ENCODE peak calls at places on chromosomes 3 and 15, in four cellular contexts. S, Y, X and T are unnamed samples. For H3K4me1, the result is how much of the 10 kb centered on the place peaks cover.

GRCh38 chr3:81744366-81744765 is 17.1 kb downstream of the GBE1 start:
- DNase-seq in S (no peak), Y (peak), X (no peak), T (no peak)

GRCh38 chr3:112084980-112085697 is 1.1 kb upstream of the C3orf52 start:
- DNase-seq in S (no peak), Y (peak), X (no peak), T (no peak)

GRCh38 chr3:42608586-42608985 is 8.1 kb downstream of the NKTR start:
- DNase-seq in S (no peak), Y (no peak), X (no peak), T (no peak)

GRCh38 chr3:173902866-173903265 is 505.3 kb downstream of the NLGN1 start:
- DNase-seq in S (no peak), Y (no peak), X (no peak), T (no peak)

GRCh38 chr15:99450896-99451358 is 114.9 kb upstream of the MEF2A start:
- DNase-seq in S (no peak), Y (no peak), X (no peak), T (no peak)

GRCh38 chr3:24299236-24299635 is 195.4 kb downstream of the THRB start:
- DNase-seq in S (no peak), Y (no peak), X (no peak), T (no peak)

GRCh38 chr15:50051344-50051743 is 67.7 kb downstream of the ATP8B4 start:
- DNase-seq in S (no peak), Y (no peak), X (no peak), T (no peak)

GRCh38 chr3:134462236-134463059 is 23.3 kb downstream of the ANAPC13 start:
- DNase-seq in S (no peak), Y (no peak), X (no peak), T (no peak)

GRCh38 chr3:54047568-54047967 is 74.8 kb upstream of the CACNA2D3 start:
- DNase-seq in S (no peak), Y (no peak), X (no peak), T (no peak)

GRCh38 chr3:123335007-123335670 is 113.8 kb downstream of the ADCY5 start:
- DNase-seq in S (no peak), Y (no peak), X (peak), T (no peak)

GRCh38 chr3:103127737-103128136 is 692.9 kb downstream of the ZPLD1 start:
- DNase-seq in S (no peak), Y (no peak), X (peak), T (no peak)

GRCh38 chr15:48695835-48696573 is 50.5 kb upstream of the FBN1 start:
- DNase-seq in S (no peak), Y (no peak), X (no peak), T (no peak)

GRCh38 chr3:112984485-112984884 is 6.3 kb upstream of the GTPBP8 start:
- DNase-seq in S (no peak), Y (peak), X (no peak), T (no peak)

GRCh38 chr3:4234894-4235293 is 68.3 kb upstream of the SETMAR start:
- DNase-seq in S (no peak), Y (no peak), X (no peak), T (no peak)

GRCh38 chr15:34584996-34585395 is 1.5 kb upstream of the GOLGA8B start:
- DNase-seq in S (no peak), Y (no peak), X (no peak), T (no peak)

GRCh38 chr3:191255156-191255555 is 56.1 kb downstream of the OSTN start:
- DNase-seq in S (no peak), Y (no peak), X (no peak), T (no peak)
- H3K4me1 ChIP-seq in S (under half), Y (under half), X (under half), T (under half)

DNA sequence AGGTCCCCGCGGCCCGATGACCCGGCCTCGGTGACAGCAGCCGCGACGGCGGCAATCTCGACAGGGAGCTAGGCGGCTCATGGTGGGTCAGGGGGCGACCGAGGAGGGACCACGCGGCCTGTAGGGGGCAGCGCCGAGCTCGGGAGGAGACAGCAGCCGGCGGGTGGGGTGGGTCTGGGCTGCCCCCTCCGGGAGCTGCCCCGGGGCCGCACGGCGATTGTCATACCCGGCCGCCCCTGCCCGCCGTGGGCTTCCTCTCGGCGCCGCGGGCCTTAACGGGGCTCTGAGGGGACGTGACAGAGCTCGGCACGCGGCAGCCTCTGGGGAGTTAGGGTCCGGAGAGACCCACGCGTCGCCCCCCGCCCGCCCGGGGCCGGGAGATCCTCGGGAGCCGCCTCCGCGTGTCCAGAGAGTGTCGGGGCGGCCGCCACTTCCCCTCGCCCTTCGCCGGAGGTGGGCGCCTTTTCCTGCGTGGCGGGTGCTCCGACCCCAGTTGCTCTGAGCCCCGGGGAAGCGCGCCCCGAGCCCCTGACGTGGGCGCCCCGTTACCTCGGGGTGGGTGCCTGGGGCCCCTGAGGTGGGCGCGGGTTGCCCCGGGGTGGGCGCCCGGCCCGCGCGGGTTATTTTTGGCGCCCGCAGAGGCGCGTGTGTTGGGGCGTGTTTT is 539 bp upstream of the PLCL2 start:
- DNase-seq in S (no peak), Y (no peak), X (no peak), T (peak)
- TF ChIP-seq YY1 in S (peak), Y (no peak), X (peak), T (no peak)

GRCh38 chr3:119973276-119973675 is 121.0 kb downstream of the GSK3B start:
- DNase-seq in S (no peak), Y (no peak), X (no peak), T (no peak)

GRCh38 chr3:119976214-119976613 is 118.0 kb downstream of the GSK3B start:
- DNase-seq in S (no peak), Y (no peak), X (no peak), T (no peak)

GRCh38 chr3:119977353-119977752 is 116.9 kb downstream of the GSK3B start:
- DNase-seq in S (no peak), Y (no peak), X (no peak), T (no peak)

GRCh38 chr3:119978554-119979208 is 115.6 kb downstream of the GSK3B start:
- DNase-seq in S (no peak), Y (no peak), X (no peak), T (no peak)

GRCh38 chr3:119974666-119975065 is 119.6 kb downstream of the GSK3B start:
- DNase-seq in S (no peak), Y (no peak), X (no peak), T (no peak)
- TF ChIP-seq SUZ12 in S (no peak), Y (no peak), X (no peak), T (no peak)

GRCh38 chr3:156782319-156782718 is 43.8 kb upstream of the LEKR1 start:
- DNase-seq in S (no peak), Y (no peak), X (no peak), T (no peak)
- H3K4me1 ChIP-seq in S (under half), Y (under half), X (under half), T (under half)